ENCODE peak calls at places on chromosomes 6 and 20, in ten cellular contexts. One of them, this sample, is unnamed.

GRCh38 chr6:168600381-168600780 is 159.4 kb downstream of the SMOC2 start:
- DNase-seq in fibroblast of lung: no peak
- DNase-seq in HepG2: no peak
- DNase-seq in upper lobe of right lung: no peak
- DNase-seq in MM.1S: no peak
- DNase-seq in HFF-Myc: no peak
- DNase-seq in lower lobe of right lung: no peak
- DNase-seq in left lung: no peak
- DNase-seq in sigmoid colon: peak; percentile 39
- DNase-seq in GM23338: no peak
- DNase-seq in this sample: no peak

GRCh38 chr6:116136373-116136772 is 10.4 kb upstream of the COL10A1 start:
- DNase-seq in sigmoid colon: no peak
- DNase-seq in HFF-Myc: no peak
- DNase-seq in MM.1S: no peak
- DNase-seq in upper lobe of right lung: no peak
- DNase-seq in fibroblast of lung: peak; percentile 20
- DNase-seq in left lung: no peak
- DNase-seq in HepG2: no peak
- DNase-seq in GM23338: no peak
- DNase-seq in lower lobe of right lung: no peak
- DNase-seq in this sample: no peak

GRCh38 chr20:37901667-37902503 is 1.0 kb upstream of the VSTM2L start:
- DNase-seq in GM23338: peak; percentile 82
- DNase-seq in HFF-Myc: peak; percentile 17
- DNase-seq in upper lobe of right lung: no peak
- DNase-seq in lower lobe of right lung: no peak
- DNase-seq in fibroblast of lung: peak; percentile 72
- DNase-seq in left lung: no peak
- DNase-seq in sigmoid colon: no peak
- DNase-seq in HepG2: peak; percentile 61
- DNase-seq in MM.1S: no peak
- DNase-seq in this sample: peak; percentile 67

GRCh38 chr6:155493694-155494143 is 38.1 kb upstream of the NOX3 start:
- DNase-seq in left lung: peak; percentile 75
- DNase-seq in HFF-Myc: peak; percentile 97
- DNase-seq in sigmoid colon: peak; percentile 84
- DNase-seq in MM.1S: peak; percentile 24
- DNase-seq in lower lobe of right lung: no peak
- DNase-seq in HepG2: peak; percentile 91
- DNase-seq in fibroblast of lung: peak; percentile 100
- DNase-seq in upper lobe of right lung: no peak
- DNase-seq in GM23338: peak; percentile 39
- DNase-seq in this sample: peak; percentile 70

GRCh38 chr6:119830069-119830468 is 480.5 kb upstream of the MAN1A1 start:
- DNase-seq in GM23338: no peak
- DNase-seq in HFF-Myc: no peak
- DNase-seq in left lung: no peak
- DNase-seq in lower lobe of right lung: no peak
- DNase-seq in MM.1S: no peak
- DNase-seq in fibroblast of lung: no peak
- DNase-seq in HepG2: no peak
- DNase-seq in sigmoid colon: no peak
- DNase-seq in upper lobe of right lung: no peak
- DNase-seq in this sample: no peak

GRCh38 chr6:38459291-38459690 is 180.4 kb downstream of the BTBD9 start:
- DNase-seq in GM23338: no peak
- DNase-seq in fibroblast of lung: peak; percentile 69
- DNase-seq in lower lobe of right lung: no peak
- DNase-seq in HepG2: no peak
- DNase-seq in left lung: no peak
- DNase-seq in HFF-Myc: no peak
- DNase-seq in sigmoid colon: no peak
- DNase-seq in upper lobe of right lung: no peak
- DNase-seq in MM.1S: no peak
- DNase-seq in this sample: no peak

GRCh38 chr6:31422587-31422986 is 19.2 kb downstream of the MICA start:
- DNase-seq in GM23338: no peak
- DNase-seq in HepG2: no peak
- DNase-seq in left lung: no peak
- DNase-seq in lower lobe of right lung: no peak
- DNase-seq in sigmoid colon: no peak
- DNase-seq in upper lobe of right lung: no peak
- DNase-seq in MM.1S: no peak
- DNase-seq in HFF-Myc: no peak
- DNase-seq in fibroblast of lung: no peak
- DNase-seq in this sample: no peak

GRCh38 chr6:116514103-116514502 is 2.7 kb downstream of the CALHM5 start:
- DNase-seq in left lung: no peak
- DNase-seq in HFF-Myc: no peak
- DNase-seq in sigmoid colon: no peak
- DNase-seq in GM23338: no peak
- DNase-seq in lower lobe of right lung: no peak
- DNase-seq in HepG2: no peak
- DNase-seq in fibroblast of lung: no peak
- DNase-seq in upper lobe of right lung: no peak
- DNase-seq in MM.1S: no peak
- DNase-seq in this sample: no peak

GRCh38 chr6:130680118-130680517 is 147.1 kb upstream of the SMLR1 start:
- DNase-seq in fibroblast of lung: peak; percentile 74
- DNase-seq in MM.1S: no peak
- DNase-seq in GM23338: no peak
- DNase-seq in lower lobe of right lung: no peak
- DNase-seq in left lung: no peak
- DNase-seq in upper lobe of right lung: no peak
- DNase-seq in sigmoid colon: no peak
- DNase-seq in HepG2: no peak
- DNase-seq in HFF-Myc: no peak
- DNase-seq in this sample: no peak

GRCh38 chr6:34412054-34412453 is 13.8 kb downstream of the RPS10 start:
- DNase-seq in sigmoid colon: no peak
- DNase-seq in HepG2: no peak
- DNase-seq in lower lobe of right lung: no peak
- DNase-seq in GM23338: no peak
- DNase-seq in HFF-Myc: no peak
- DNase-seq in upper lobe of right lung: no peak
- DNase-seq in fibroblast of lung: peak; percentile 22
- DNase-seq in left lung: no peak
- DNase-seq in MM.1S: no peak
- DNase-seq in this sample: no peak

GRCh38 chr20:19078448-19079373 is 133.7 kb upstream of the SLC24A3 start:
- DNase-seq in MM.1S: no peak
- DNase-seq in upper lobe of right lung: no peak
- DNase-seq in HFF-Myc: no peak
- DNase-seq in lower lobe of right lung: no peak
- DNase-seq in GM23338: no peak
- DNase-seq in fibroblast of lung: no peak
- DNase-seq in sigmoid colon: no peak
- DNase-seq in HepG2: no peak
- DNase-seq in left lung: no peak
- DNase-seq in this sample: no peak

GRCh38 chr6:161117329-161117707 is 125.7 kb downstream of the MAP3K4 start:
- DNase-seq in lower lobe of right lung: no peak
- DNase-seq in MM.1S: no peak
- DNase-seq in HFF-Myc: no peak
- DNase-seq in sigmoid colon: no peak
- DNase-seq in HepG2: no peak
- DNase-seq in fibroblast of lung: no peak
- DNase-seq in GM23338: no peak
- DNase-seq in upper lobe of right lung: no peak
- DNase-seq in left lung: no peak
- DNase-seq in this sample: no peak

GRCh38 chr6:111776236-111777189 is 96.7 kb downstream of the FYN start:
- DNase-seq in lower lobe of right lung: no peak
- DNase-seq in MM.1S: no peak
- DNase-seq in sigmoid colon: no peak
- DNase-seq in left lung: no peak
- DNase-seq in GM23338: no peak
- DNase-seq in HepG2: no peak
- DNase-seq in fibroblast of lung: peak; percentile 63
- DNase-seq in HFF-Myc: no peak
- DNase-seq in upper lobe of right lung: no peak
- DNase-seq in this sample: no peak

GRCh38 chr6:135146160-135146920 is 34.8 kb upstream of the MYB start:
- DNase-seq in HepG2: no peak
- DNase-seq in lower lobe of right lung: no peak
- DNase-seq in sigmoid colon: no peak
- DNase-seq in upper lobe of right lung: no peak
- DNase-seq in GM23338: peak; percentile 40
- DNase-seq in HFF-Myc: no peak
- DNase-seq in MM.1S: no peak
- DNase-seq in left lung: no peak
- DNase-seq in fibroblast of lung: peak; percentile 91
- DNase-seq in this sample: no peak

GRCh38 chr20:10647471-10647870 is 26.3 kb downstream of the JAG1 start:
- DNase-seq in HepG2: peak; percentile 56
- DNase-seq in GM23338: peak; percentile 70
- DNase-seq in HFF-Myc: no peak
- DNase-seq in upper lobe of right lung: no peak
- DNase-seq in left lung: no peak
- DNase-seq in MM.1S: no peak
- DNase-seq in lower lobe of right lung: no peak
- DNase-seq in fibroblast of lung: no peak
- DNase-seq in sigmoid colon: no peak
- DNase-seq in this sample: no peak
- TF ChIP-seq CTCF in HepG2: peak; percentile 59
- TF ChIP-seq CTCF in GM23338: peak; percentile 52
- TF ChIP-seq CTCF in HFF-Myc: peak; percentile 59
- TF ChIP-seq CTCF in upper lobe of right lung: no peak
- TF ChIP-seq CTCF in left lung: no peak
- TF ChIP-seq CTCF in MM.1S: no peak
- TF ChIP-seq CTCF in lower lobe of right lung: no peak
- TF ChIP-seq CTCF in fibroblast of lung: peak; percentile 26
- TF ChIP-seq CTCF in sigmoid colon: no peak
- TF ChIP-seq CTCF in this sample: peak; percentile 54

GRCh38 chr20:45343445-45343866 is 4.8 kb downstream of the SDC4 start:
- DNase-seq in lower lobe of right lung: peak; percentile 70
- DNase-seq in fibroblast of lung: no peak
- DNase-seq in upper lobe of right lung: no peak
- DNase-seq in left lung: peak; percentile 54
- DNase-seq in HFF-Myc: no peak
- DNase-seq in HepG2: peak; percentile 76
- DNase-seq in sigmoid colon: no peak
- DNase-seq in GM23338: no peak
- DNase-seq in MM.1S: no peak
- DNase-seq in this sample: no peak

GRCh38 chr20:45342863-45343444 is 5.3 kb downstream of the SDC4 start:
- DNase-seq in fibroblast of lung: no peak
- DNase-seq in lower lobe of right lung: no peak
- DNase-seq in MM.1S: no peak
- DNase-seq in sigmoid colon: no peak
- DNase-seq in left lung: no peak
- DNase-seq in upper lobe of right lung: no peak
- DNase-seq in HepG2: no peak
- DNase-seq in HFF-Myc: no peak
- DNase-seq in GM23338: no peak
- DNase-seq in this sample: no peak

GRCh38 chr20:45340951-45341350 is 7.3 kb downstream of the SDC4 start:
- DNase-seq in HFF-Myc: no peak
- DNase-seq in left lung: no peak
- DNase-seq in HepG2: peak; percentile 70
- DNase-seq in GM23338: peak; percentile 54
- DNase-seq in fibroblast of lung: peak; percentile 8
- DNase-seq in MM.1S: no peak
- DNase-seq in lower lobe of right lung: no peak
- DNase-seq in upper lobe of right lung: peak; percentile 10
- DNase-seq in sigmoid colon: no peak
- DNase-seq in this sample: no peak

GRCh38 chr20:45341579-45341938 is 6.7 kb downstream of the SDC4 start:
- DNase-seq in fibroblast of lung: no peak
- DNase-seq in MM.1S: no peak
- DNase-seq in upper lobe of right lung: peak; percentile 51
- DNase-seq in left lung: no peak
- DNase-seq in lower lobe of right lung: no peak
- DNase-seq in sigmoid colon: no peak
- DNase-seq in HepG2: no peak
- DNase-seq in HFF-Myc: no peak
- DNase-seq in GM23338: no peak
- DNase-seq in this sample: no peak

GRCh38 chr20:45341939-45342862 is 6.0 kb downstream of the SDC4 start:
- DNase-seq in lower lobe of right lung: peak; percentile 74
- DNase-seq in GM23338: peak; percentile 87
- DNase-seq in MM.1S: no peak
- DNase-seq in HFF-Myc: no peak
- DNase-seq in upper lobe of right lung: peak; percentile 82
- DNase-seq in fibroblast of lung: peak; percentile 79
- DNase-seq in sigmoid colon: peak; percentile 89
- DNase-seq in HepG2: peak; percentile 94
- DNase-seq in left lung: peak; percentile 78
- DNase-seq in this sample: no peak
- H3K4me3 ChIP-seq in lower lobe of right lung: peak overlapping the region; percentile 82
- H3K4me3 ChIP-seq in GM23338: peak overlapping the region; percentile 46
- H3K4me3 ChIP-seq in MM.1S: no peak overlapping the region
- H3K4me3 ChIP-seq in HFF-Myc: peak overlapping the region; percentile 75
- H3K4me3 ChIP-seq in upper lobe of right lung: peak overlapping the region; percentile 67
- H3K4me3 ChIP-seq in fibroblast of lung: peak overlapping the region; percentile 100
- H3K4me3 ChIP-seq in sigmoid colon: peak overlapping the region; percentile 24
- H3K4me3 ChIP-seq in HepG2: peak overlapping the region; percentile 49
- H3K4me3 ChIP-seq in left lung: peak overlapping the region; percentile 66
- H3K4me3 ChIP-seq in this sample: no peak overlapping the region

DNA sequence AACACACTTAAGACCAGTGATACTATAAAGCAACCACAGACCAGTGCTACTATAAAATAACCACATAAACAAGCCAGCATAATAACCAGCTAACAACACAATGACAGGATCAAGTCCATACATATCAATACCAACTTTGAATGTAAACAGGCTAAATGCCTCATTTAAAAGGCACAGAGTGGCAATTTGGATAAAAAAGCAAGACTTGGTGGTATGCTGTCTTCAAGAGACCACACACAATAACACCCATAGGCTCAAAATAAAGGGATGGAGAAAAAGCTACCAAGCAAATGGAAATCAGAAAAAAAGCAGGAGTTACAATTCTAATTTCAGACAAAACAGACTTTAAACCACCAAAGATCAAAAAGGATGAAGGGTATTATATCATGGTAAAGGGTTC is 19.8 kb upstream of the ELOVL4 start:
- DNase-seq in GM23338: no peak
- DNase-seq in MM.1S: no peak
- DNase-seq in lower lobe of right lung: no peak
- DNase-seq in HFF-Myc: no peak
- DNase-seq in HepG2: no peak
- DNase-seq in sigmoid colon: no peak
- DNase-seq in left lung: no peak
- DNase-seq in fibroblast of lung: no peak
- DNase-seq in upper lobe of right lung: no peak
- DNase-seq in this sample: no peak
- TF ChIP-seq CTCF in GM23338: no peak
- TF ChIP-seq CTCF in MM.1S: no peak
- TF ChIP-seq CTCF in lower lobe of right lung: no peak
- TF ChIP-seq CTCF in HFF-Myc: no peak
- TF ChIP-seq CTCF in HepG2: no peak
- TF ChIP-seq CTCF in sigmoid colon: no peak
- TF ChIP-seq CTCF in left lung: no peak
- TF ChIP-seq CTCF in fibroblast of lung: no peak
- TF ChIP-seq CTCF in upper lobe of right lung: no peak
- TF ChIP-seq CTCF in this sample: no peak

DNA sequence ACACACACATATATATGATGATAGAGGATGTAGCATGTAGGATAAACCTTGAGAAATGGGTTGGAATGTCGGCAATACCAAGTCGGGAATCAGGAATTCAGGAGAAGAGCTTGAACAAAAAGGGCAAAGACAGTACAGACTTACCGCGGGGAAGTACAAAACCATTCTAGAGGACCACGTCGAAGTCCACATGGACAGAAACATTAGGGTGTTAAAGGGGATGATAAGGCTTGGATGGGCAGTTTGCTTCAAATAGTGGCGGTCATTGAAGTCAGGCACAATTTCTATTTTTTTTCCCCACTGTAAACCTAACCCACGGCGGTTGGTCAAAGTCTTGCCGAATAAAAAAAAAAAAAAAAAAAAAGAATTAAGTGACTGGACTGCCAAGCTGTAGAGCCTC is 766 bp upstream of the NUS1 start:
- DNase-seq in MM.1S: no peak
- DNase-seq in HepG2: no peak
- DNase-seq in HFF-Myc: no peak
- DNase-seq in sigmoid colon: no peak
- DNase-seq in left lung: no peak
- DNase-seq in lower lobe of right lung: no peak
- DNase-seq in GM23338: peak; percentile 4
- DNase-seq in upper lobe of right lung: no peak
- DNase-seq in fibroblast of lung: no peak
- DNase-seq in this sample: no peak
- H3K4me3 ChIP-seq in MM.1S: peak overlapping the region; percentile 88
- H3K4me3 ChIP-seq in HepG2: peak overlapping the region; percentile 86
- H3K4me3 ChIP-seq in HFF-Myc: peak overlapping the region; percentile 60
- H3K4me3 ChIP-seq in sigmoid colon: peak overlapping the region; percentile 70
- H3K4me3 ChIP-seq in left lung: peak overlapping the region; percentile 71
- H3K4me3 ChIP-seq in lower lobe of right lung: peak overlapping the region; percentile 76
- H3K4me3 ChIP-seq in GM23338: peak overlapping the region; percentile 98
- H3K4me3 ChIP-seq in upper lobe of right lung: peak overlapping the region; percentile 66
- H3K4me3 ChIP-seq in fibroblast of lung: peak overlapping the region; percentile 78
- H3K4me3 ChIP-seq in this sample: peak overlapping the region; percentile 84

This sample was measured in GM12864.